ENCODE peak calls at places on chromosomes 2 and 18, in five cellular contexts. One of them, this sample, is unnamed.

GRCh38 chr2:11807156-11808015 is 61.0 kb downstream of the LPIN1 start:
- DNase-seq in left lung: no peak
- DNase-seq in AG04450: no peak
- DNase-seq in DMS 273 treated with DMSO at 0.1 percent for 48 hours: no peak
- DNase-seq in NCI-H1694: no peak
- DNase-seq in this sample: no peak

GRCh38 chr2:138003411-138003810 is 39.1 kb downstream of the HNMT start:
- DNase-seq in left lung: no peak
- DNase-seq in AG04450: no peak
- DNase-seq in DMS 273 treated with DMSO at 0.1 percent for 48 hours: no peak
- DNase-seq in NCI-H1694: no peak
- DNase-seq in this sample: no peak

GRCh38 chr2:72723769-72724370 is 102.0 kb downstream of the EXOC6B start:
- DNase-seq in left lung: no peak
- DNase-seq in AG04450: no peak
- DNase-seq in DMS 273 treated with DMSO at 0.1 percent for 48 hours: no peak
- DNase-seq in NCI-H1694: no peak
- DNase-seq in this sample: no peak

GRCh38 chr18:37598966-37599896 is 33.6 kb upstream of the CELF4 start:
- DNase-seq in left lung: no peak
- DNase-seq in AG04450: no peak
- DNase-seq in DMS 273 treated with DMSO at 0.1 percent for 48 hours: no peak
- DNase-seq in NCI-H1694: no peak
- DNase-seq in this sample: no peak

GRCh38 chr2:29269095-29270090 is 154.2 kb downstream of the CLIP4 start:
- DNase-seq in left lung: no peak
- DNase-seq in AG04450: no peak
- DNase-seq in DMS 273 treated with DMSO at 0.1 percent for 48 hours: no peak
- DNase-seq in NCI-H1694: no peak
- DNase-seq in this sample: peak; percentile 69

GRCh38 chr2:223055836-223056235 is 3.8 kb downstream of the KCNE4 start:
- DNase-seq in left lung: no peak
- DNase-seq in AG04450: no peak
- DNase-seq in DMS 273 treated with DMSO at 0.1 percent for 48 hours: no peak
- DNase-seq in NCI-H1694: no peak
- DNase-seq in this sample: no peak

GRCh38 chr18:9751371-9752031 is 43.4 kb downstream of the RAB31 start:
- DNase-seq in left lung: no peak
- DNase-seq in AG04450: peak; percentile 60
- DNase-seq in DMS 273 treated with DMSO at 0.1 percent for 48 hours: no peak
- DNase-seq in NCI-H1694: no peak
- DNase-seq in this sample: no peak

GRCh38 chr2:120596990-120597594 is 138.6 kb upstream of the GLI2 start:
- DNase-seq in left lung: peak; percentile 28
- DNase-seq in AG04450: peak; percentile 24
- DNase-seq in DMS 273 treated with DMSO at 0.1 percent for 48 hours: no peak
- DNase-seq in NCI-H1694: no peak
- DNase-seq in this sample: no peak

GRCh38 chr2:24253303-24253919 is 78.6 kb downstream of the FAM228A start:
- DNase-seq in left lung: no peak
- DNase-seq in AG04450: no peak
- DNase-seq in DMS 273 treated with DMSO at 0.1 percent for 48 hours: no peak
- DNase-seq in NCI-H1694: no peak
- DNase-seq in this sample: no peak

GRCh38 chr2:156430978-156431358 is 5.2 kb upstream of the GPD2 start:
- DNase-seq in left lung: no peak
- DNase-seq in AG04450: no peak
- DNase-seq in DMS 273 treated with DMSO at 0.1 percent for 48 hours: no peak
- DNase-seq in NCI-H1694: no peak
- DNase-seq in this sample: peak; percentile 33

GRCh38 chr2:39778775-39779751 is at the start of gene THUMPD2:
- DNase-seq in left lung: peak; percentile 93
- DNase-seq in AG04450: no peak
- DNase-seq in DMS 273 treated with DMSO at 0.1 percent for 48 hours: peak; percentile 41
- DNase-seq in NCI-H1694: peak; percentile 46
- DNase-seq in this sample: peak; percentile 70

GRCh38 chr2:73386894-73387636 is 1.4 kb downstream of the ALMS1 start:
- DNase-seq in left lung: no peak
- DNase-seq in AG04450: no peak
- DNase-seq in DMS 273 treated with DMSO at 0.1 percent for 48 hours: no peak
- DNase-seq in NCI-H1694: no peak
- DNase-seq in this sample: no peak

GRCh38 chr18:40976050-40976449 is 979.0 kb upstream of the PIK3C3 start:
- DNase-seq in left lung: no peak
- DNase-seq in AG04450: no peak
- DNase-seq in DMS 273 treated with DMSO at 0.1 percent for 48 hours: no peak
- DNase-seq in NCI-H1694: no peak
- DNase-seq in this sample: no peak

GRCh38 chr2:15253817-15254216 is 307.3 kb downstream of the NBAS start:
- DNase-seq in left lung: no peak
- DNase-seq in AG04450: no peak
- DNase-seq in DMS 273 treated with DMSO at 0.1 percent for 48 hours: no peak
- DNase-seq in NCI-H1694: no peak
- DNase-seq in this sample: no peak

GRCh38 chr2:238157506-238158017 is 1.2 kb upstream of the ERFE start:
- DNase-seq in left lung: no peak
- DNase-seq in AG04450: no peak
- DNase-seq in DMS 273 treated with DMSO at 0.1 percent for 48 hours: no peak
- DNase-seq in NCI-H1694: no peak
- DNase-seq in this sample: no peak

GRCh38 chr2:15957881-15958713 is 17.7 kb downstream of the MYCN start:
- DNase-seq in left lung: no peak
- DNase-seq in AG04450: no peak
- DNase-seq in DMS 273 treated with DMSO at 0.1 percent for 48 hours: no peak
- DNase-seq in NCI-H1694: no peak
- DNase-seq in this sample: no peak

GRCh38 chr2:231411871-231412615 is 16.5 kb downstream of the B3GNT7 start:
- DNase-seq in left lung: peak; percentile 94
- DNase-seq in AG04450: peak; percentile 50
- DNase-seq in DMS 273 treated with DMSO at 0.1 percent for 48 hours: peak; percentile 33
- DNase-seq in NCI-H1694: peak; percentile 86
- DNase-seq in this sample: peak; percentile 57

GRCh38 chr18:53944721-53945120 is 279.7 kb downstream of the MBD2 start:
- DNase-seq in left lung: no peak
- DNase-seq in AG04450: no peak
- DNase-seq in DMS 273 treated with DMSO at 0.1 percent for 48 hours: no peak
- DNase-seq in NCI-H1694: no peak
- DNase-seq in this sample: peak; percentile 19

GRCh38 chr2:230537531-230537976 is 121.6 kb downstream of the SP100 start:
- DNase-seq in left lung: no peak
- DNase-seq in AG04450: no peak
- DNase-seq in DMS 273 treated with DMSO at 0.1 percent for 48 hours: no peak
- DNase-seq in NCI-H1694: no peak
- DNase-seq in this sample: no peak

GRCh38 chr2:197033222-197033621 is 106.7 kb upstream of the PGAP1 start:
- DNase-seq in left lung: no peak
- DNase-seq in AG04450: no peak
- DNase-seq in DMS 273 treated with DMSO at 0.1 percent for 48 hours: no peak
- DNase-seq in NCI-H1694: no peak
- DNase-seq in this sample: no peak

GRCh38 chr2:175030380-175031271 is 25.4 kb upstream of the CHN1 start:
- DNase-seq in left lung: no peak
- DNase-seq in AG04450: peak; percentile 8
- DNase-seq in DMS 273 treated with DMSO at 0.1 percent for 48 hours: peak; percentile 31
- DNase-seq in NCI-H1694: peak; percentile 8
- DNase-seq in this sample: peak; percentile 55

GRCh38 chr2:238094438-238095022 is 5.6 kb upstream of the ESPNL start:
- DNase-seq in left lung: peak; percentile 65
- DNase-seq in AG04450: no peak
- DNase-seq in DMS 273 treated with DMSO at 0.1 percent for 48 hours: no peak
- DNase-seq in NCI-H1694: no peak
- DNase-seq in this sample: no peak

GRCh38 chr2:118431188-118431562 is 342.9 kb downstream of the INSIG2 start:
- DNase-seq in left lung: no peak
- DNase-seq in AG04450: no peak
- DNase-seq in DMS 273 treated with DMSO at 0.1 percent for 48 hours: no peak
- DNase-seq in NCI-H1694: no peak
- DNase-seq in this sample: no peak

GRCh38 chr2:240988146-240988545 is 10.3 kb upstream of the SNED1 start:
- DNase-seq in left lung: no peak
- DNase-seq in AG04450: no peak
- DNase-seq in DMS 273 treated with DMSO at 0.1 percent for 48 hours: no peak
- DNase-seq in NCI-H1694: no peak
- DNase-seq in this sample: no peak

GRCh38 chr2:207067476-207067875 is 98.3 kb downstream of the KLF7 start:
- DNase-seq in left lung: no peak
- DNase-seq in AG04450: no peak
- DNase-seq in DMS 273 treated with DMSO at 0.1 percent for 48 hours: no peak
- DNase-seq in NCI-H1694: no peak
- DNase-seq in this sample: no peak

GRCh38 chr2:200156140-200156858 is 150.2 kb upstream of the SPATS2L start:
- DNase-seq in left lung: no peak
- DNase-seq in AG04450: peak; percentile 38
- DNase-seq in DMS 273 treated with DMSO at 0.1 percent for 48 hours: no peak
- DNase-seq in NCI-H1694: no peak
- DNase-seq in this sample: no peak

GRCh38 chr2:230891108-230891507 is 26.4 kb downstream of the ITM2C start:
- DNase-seq in left lung: no peak
- DNase-seq in AG04450: no peak
- DNase-seq in DMS 273 treated with DMSO at 0.1 percent for 48 hours: no peak
- DNase-seq in NCI-H1694: no peak
- DNase-seq in this sample: peak; percentile 20

GRCh38 chr2:110796724-110797301 is 64.4 kb downstream of the ACOXL start:
- DNase-seq in left lung: no peak
- DNase-seq in AG04450: no peak
- DNase-seq in DMS 273 treated with DMSO at 0.1 percent for 48 hours: no peak
- DNase-seq in NCI-H1694: no peak
- DNase-seq in this sample: no peak

GRCh38 chr2:166518634-166519390 is 24.8 kb upstream of the SCN7A start:
- DNase-seq in left lung: no peak
- DNase-seq in AG04450: no peak
- DNase-seq in DMS 273 treated with DMSO at 0.1 percent for 48 hours: no peak
- DNase-seq in NCI-H1694: no peak
- DNase-seq in this sample: no peak

GRCh38 chr2:1907849-1908533 is 163.7 kb upstream of the PXDN start:
- DNase-seq in left lung: no peak
- DNase-seq in AG04450: no peak
- DNase-seq in DMS 273 treated with DMSO at 0.1 percent for 48 hours: no peak
- DNase-seq in NCI-H1694: peak; percentile 97
- DNase-seq in this sample: peak; percentile 92

This sample was measured in NCI-H2171 treated with DMSO at 0.1 percent for 48 hours.